ENCODE peak calls at places on chromosomes 1 and 21, in eight cellular contexts. N is IMR-90, B is erythroblast, C is ovary, P is adrenal gland, R is transverse colon, O is NB4, U is sigmoid colon. W is an unnamed sample.

GRCh38 chr1:48214820-48215219 is 7.7 kb upstream of the SLC5A9 start:
- DNase-seq in N (no peak), B (no peak), C (no peak), P (peak), R (no peak), O (no peak), U (no peak), W (peak)

GRCh38 chr21:37828515-37828914 is 87.7 kb downstream of the KCNJ6 start:
- DNase-seq in N (no peak), B (no peak), C (no peak), P (no peak), R (no peak), O (no peak), U (no peak), W (no peak)

GRCh38 chr1:110138956-110139355 is 11.3 kb upstream of the SLC6A17 start:
- DNase-seq in N (no peak), B (no peak), C (no peak), P (no peak), R (no peak), O (no peak), U (no peak), W (no peak)

GRCh38 chr1:221563476-221563921 is 178.4 kb downstream of the DUSP10 start:
- DNase-seq in N (no peak), B (no peak), C (peak), P (no peak), R (no peak), O (no peak), U (no peak), W (peak)

GRCh38 chr1:25922064-25922632 is 15.9 kb upstream of the STMN1 start:
- DNase-seq in N (no peak), B (no peak), C (no peak), P (no peak), R (no peak), O (no peak), U (no peak), W (no peak)

GRCh38 chr1:228256626-228257375 is 49.0 kb downstream of the OBSCN start:
- DNase-seq in N (no peak), B (no peak), C (no peak), P (no peak), R (no peak), O (no peak), U (no peak), W (no peak)

GRCh38 chr1:112686417-112686816 is 12.0 kb downstream of the MOV10 start:
- DNase-seq in N (peak), B (no peak), C (no peak), P (no peak), R (no peak), O (no peak), U (no peak), W (no peak)

GRCh38 chr1:24179251-24179895 is 7.7 kb downstream of the IFNLR1 start:
- DNase-seq in N (no peak), B (no peak), C (no peak), P (no peak), R (no peak), O (no peak), U (no peak), W (no peak)

GRCh38 chr1:40799351-40799867 is 15.8 kb downstream of the KCNQ4 start:
- DNase-seq in N (peak), B (no peak), C (peak), P (peak), R (no peak), O (no peak), U (peak), W (peak)

GRCh38 chr1:111769517-111770146 is 13.9 kb downstream of the DDX20 start:
- DNase-seq in N (peak), B (peak), C (peak), P (peak), R (peak), O (peak), U (no peak), W (peak)

GRCh38 chr21:46118871-46119564 is 21.1 kb downstream of the COL6A2 start:
- DNase-seq in N (no peak), B (no peak), C (peak), P (no peak), R (peak), O (no peak), U (peak), W (peak)

GRCh38 chr1:234564035-234565029 is 45.6 kb downstream of the IRF2BP2 start:
- DNase-seq in N (peak), B (no peak), C (no peak), P (no peak), R (no peak), O (peak), U (no peak), W (no peak)

GRCh38 chr1:56063461-56063860 is 515.9 kb downstream of the PLPP3 start:
- DNase-seq in N (no peak), B (no peak), C (no peak), P (peak), R (no peak), O (no peak), U (no peak), W (no peak)

GRCh38 chr1:150507912-150508864 is at the start of gene ECM1:
- DNase-seq in N (peak), B (no peak), C (peak), P (peak), R (peak), O (peak), U (peak), W (peak)

GRCh38 chr1:16167331-16168143 is 11.7 kb upstream of the EPHA2 start:
- DNase-seq in N (no peak), B (no peak), C (peak), P (peak), R (peak), O (no peak), U (no peak), W (no peak)

GRCh38 chr1:35539824-35540261 is 17.4 kb downstream of the KIAA0319L start:
- DNase-seq in N (peak), B (no peak), C (no peak), P (no peak), R (no peak), O (peak), U (no peak), W (no peak)

GRCh38 chr21:44962481-44962966 is 22.7 kb downstream of the SLX9 start:
- DNase-seq in N (peak), B (no peak), C (no peak), P (no peak), R (no peak), O (no peak), U (no peak), W (peak)

GRCh38 chr1:186605762-186606350 is 74.4 kb downstream of the PTGS2 start:
- DNase-seq in N (peak), B (peak), C (no peak), P (peak), R (peak), O (peak), U (peak), W (no peak)

DNA sequence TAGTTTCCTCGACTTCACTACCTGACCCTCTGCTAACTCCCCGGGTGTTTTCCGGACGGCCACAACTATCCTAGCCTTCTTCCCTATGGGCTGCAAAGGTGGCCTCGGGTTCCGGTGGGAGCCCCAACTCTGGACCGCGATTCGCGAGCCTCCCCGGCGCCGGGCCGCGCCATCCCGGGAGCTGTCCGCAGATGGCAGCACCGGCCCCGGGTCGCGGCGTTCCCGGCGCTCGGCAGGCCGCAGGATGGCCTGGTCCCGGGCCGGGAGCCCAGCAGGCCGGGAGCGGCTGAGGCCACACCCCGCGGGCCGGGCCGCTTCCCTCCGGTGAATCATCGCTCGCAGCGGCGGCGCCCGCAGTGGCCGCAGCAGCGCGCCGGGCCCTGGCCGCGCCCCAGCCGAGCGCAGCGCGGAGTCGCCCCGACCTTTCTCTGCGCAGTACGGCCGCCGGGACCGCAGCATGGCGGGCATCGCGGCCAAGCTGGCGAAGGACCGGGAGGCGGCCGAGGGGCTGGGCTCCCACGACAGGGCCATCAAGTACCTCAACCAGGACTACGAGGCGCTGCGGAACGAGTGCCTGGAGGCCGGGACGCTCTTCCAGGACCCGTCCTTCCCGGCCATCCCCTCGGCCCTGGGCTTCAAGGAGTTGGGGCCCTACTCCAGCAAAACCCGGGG is at the start of gene CAPN2:
- DNase-seq in N (peak), B (peak), C (peak), P (peak), R (peak), O (peak), U (peak), W (peak)
- TF ChIP-seq POLR2A in N (peak), B (peak), C (peak), P (peak), R (peak), O (peak), U (no peak), W (peak)

GRCh38 chr1:43366179-43366578 is 1.6 kb downstream of the ELOVL1 start:
- DNase-seq in N (no peak), B (peak), C (no peak), P (no peak), R (peak), O (no peak), U (no peak), W (no peak)
- TF ChIP-seq POLR2A in N (no peak), B (no peak), C (no peak), P (no peak), R (peak), O (no peak), U (peak), W (no peak)

GRCh38 chr21:43727571-43728466 is 8.9 kb downstream of the PDXK start:
- DNase-seq in N (peak), B (peak), C (peak), P (peak), R (no peak), O (peak), U (no peak), W (peak)
- TF ChIP-seq POLR2A in N (no peak), B (no peak), C (no peak), P (no peak), R (no peak), O (no peak), U (no peak), W (no peak)

GRCh38 chr1:54757833-54758232 is 6.5 kb downstream of the PARS2 start:
- DNase-seq in N (no peak), B (no peak), C (no peak), P (no peak), R (no peak), O (no peak), U (no peak), W (no peak)
- TF ChIP-seq POLR2A in N (no peak), B (no peak), C (no peak), P (no peak), R (no peak), O (no peak), U (no peak), W (no peak)

DNA sequence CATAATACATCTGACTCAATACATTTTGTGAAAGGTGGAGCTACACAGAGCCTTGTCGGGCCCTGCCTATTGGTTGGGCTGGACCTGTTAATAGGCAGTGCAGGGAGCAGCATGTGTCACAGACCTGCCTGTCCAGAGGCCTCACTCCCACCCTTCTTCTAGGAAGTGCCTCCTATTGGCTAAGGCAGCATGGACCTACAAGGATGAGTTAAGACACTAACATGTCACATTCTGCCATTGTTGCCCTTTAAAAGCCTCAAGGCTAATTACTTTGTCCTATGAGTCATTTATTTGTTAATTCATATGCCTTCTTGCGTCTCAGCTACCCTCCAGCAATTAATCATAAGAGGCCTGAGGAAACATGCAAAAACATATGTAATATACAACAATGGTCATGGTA is 33.4 kb downstream of the CD58 start:
- DNase-seq in N (peak), B (peak), C (no peak), P (peak), R (no peak), O (peak), U (no peak), W (no peak)
- TF ChIP-seq POLR2A in N (no peak), B (no peak), C (no peak), P (no peak), R (no peak), O (no peak), U (no peak), W (no peak)

GRCh38 chr1:77940921-77941570 is 37.8 kb downstream of the FUBP1 start:
- DNase-seq in N (no peak), B (no peak), C (no peak), P (no peak), R (no peak), O (no peak), U (no peak), W (no peak)
- TF ChIP-seq POLR2A in N (no peak), B (no peak), C (no peak), P (no peak), R (no peak), O (no peak), U (no peak), W (no peak)

GRCh38 chr1:92822907-92823306 is 8.9 kb upstream of the RPL5 start:
- DNase-seq in N (peak), B (no peak), C (no peak), P (peak), R (no peak), O (peak), U (no peak), W (no peak)
- TF ChIP-seq POLR2A in N (no peak), B (no peak), C (no peak), P (no peak), R (no peak), O (no peak), U (no peak), W (no peak)

DNA sequence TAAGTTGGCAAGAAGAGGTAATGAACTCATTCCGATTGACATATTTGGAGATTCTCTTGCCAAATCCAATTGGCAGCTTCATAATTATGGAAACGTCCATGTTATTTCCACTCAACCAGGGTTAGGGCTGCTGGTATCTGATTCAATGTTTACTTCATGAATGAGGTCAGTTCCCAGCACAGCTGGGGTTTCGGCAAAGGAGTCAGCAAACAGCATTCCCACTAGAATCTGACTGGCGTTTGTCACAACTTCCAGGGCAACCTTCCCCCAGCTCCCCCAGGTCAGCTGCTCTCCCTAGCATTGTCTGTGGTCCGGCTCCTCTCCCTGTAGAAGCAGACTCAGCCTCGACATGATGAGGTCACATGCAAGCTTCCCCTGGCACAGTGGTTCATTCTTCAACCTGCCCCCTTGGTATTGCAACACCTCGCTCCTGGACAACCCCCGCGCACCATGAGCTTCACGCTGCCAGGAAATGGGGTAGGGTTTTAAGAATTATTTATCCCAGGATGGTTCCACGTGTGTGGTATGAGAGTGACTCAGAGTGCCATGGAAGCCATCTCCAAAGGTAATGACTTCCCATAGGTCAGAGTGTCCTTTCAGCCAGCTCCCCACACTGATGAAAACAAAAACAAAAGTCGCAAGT is 100.7 kb upstream of the SLC25A33 start:
- DNase-seq in N (peak), B (no peak), C (peak), P (no peak), R (peak), O (peak), U (peak), W (peak)
- TF ChIP-seq POLR2A in N (no peak), B (no peak), C (no peak), P (no peak), R (no peak), O (no peak), U (no peak), W (no peak)

GRCh38 chr1:226964068-226964425 is 24.0 kb downstream of the COQ8A start:
- DNase-seq in N (no peak), B (no peak), C (no peak), P (no peak), R (no peak), O (peak), U (no peak), W (no peak)
- TF ChIP-seq POLR2A in N (no peak), B (no peak), C (no peak), P (no peak), R (no peak), O (no peak), U (no peak), W (no peak)

W was measured in uterus.